ENCODE peak calls at places on chromosome 5, in four cellular contexts. C is ovary, D is stomach, N is GM12878. S is an unnamed sample. For H3K4me1 and H3K36me3, the result is how much of the 10 kb centered on the place peaks cover.

GRCh38 chr5:112049738-112050137 is 292.7 kb upstream of the NREP start:
- DNase-seq in C (no peak), D (no peak), N (no peak), S (no peak)

GRCh38 chr5:119036101-119036762 is 34.7 kb upstream of the DMXL1 start:
- DNase-seq in C (no peak), D (no peak), N (no peak), S (no peak)

GRCh38 chr5:172739385-172739784 is 31.6 kb downstream of the DUSP1 start:
- DNase-seq in C (no peak), D (no peak), N (no peak), S (no peak)

GRCh38 chr5:37792976-37793328 is 46.9 kb downstream of the GDNF start:
- DNase-seq in C (no peak), D (no peak), N (no peak), S (no peak)

GRCh38 chr5:58933891-58934628 is 351.2 kb downstream of the RAB3C start:
- DNase-seq in C (no peak), D (no peak), N (no peak), S (no peak)

GRCh38 chr5:1244976-1245375 is 19.8 kb downstream of the SLC6A18 start:
- DNase-seq in C (no peak), D (no peak), N (no peak), S (no peak)

GRCh38 chr5:168291281-168291960 is at the start of gene WWC1:
- DNase-seq in C (peak), D (peak), N (peak), S (no peak)

GRCh38 chr5:59104400-59105117 is 521.7 kb downstream of the RAB3C start:
- DNase-seq in C (no peak), D (no peak), N (no peak), S (no peak)

GRCh38 chr5:78726003-78726402 is 77.4 kb upstream of the LHFPL2 start:
- DNase-seq in C (no peak), D (no peak), N (no peak), S (no peak)

GRCh38 chr5:65544473-65544872 is 18.5 kb downstream of the CENPK start:
- DNase-seq in C (no peak), D (no peak), N (no peak), S (no peak)

GRCh38 chr5:143010335-143010734 is 240.2 kb downstream of the ARHGAP26 start:
- DNase-seq in C (no peak), D (no peak), N (no peak), S (no peak)

GRCh38 chr5:64161420-64161819 is 4.2 kb upstream of the RNF180 start:
- DNase-seq in C (no peak), D (no peak), N (no peak), S (no peak)

GRCh38 chr5:16561660-16562059 is 55.1 kb downstream of the RETREG1 start:
- DNase-seq in C (no peak), D (no peak), N (no peak), S (no peak)

GRCh38 chr5:112165897-112166737 is 253.0 kb downstream of the EPB41L4A start:
- DNase-seq in C (no peak), D (no peak), N (no peak), S (no peak)

GRCh38 chr5:133298447-133298846 is 246.6 kb downstream of the HSPA4 start:
- DNase-seq in C (no peak), D (no peak), N (no peak), S (no peak)

GRCh38 chr5:176536132-176536901 is 885 bp downstream of the RNF44 start:
- DNase-seq in C (peak), D (peak), N (no peak), S (peak)
- H3K4me1 ChIP-seq in C (under half), D (half or more), N (under half), S (half or more)

GRCh38 chr5:177539411-177539810 is 15.0 kb downstream of the FAM193B start:
- DNase-seq in C (no peak), D (no peak), N (no peak), S (no peak)
- H3K36me3 ChIP-seq in C (under half), D (half or more), N (under half), S (under half)

DNA sequence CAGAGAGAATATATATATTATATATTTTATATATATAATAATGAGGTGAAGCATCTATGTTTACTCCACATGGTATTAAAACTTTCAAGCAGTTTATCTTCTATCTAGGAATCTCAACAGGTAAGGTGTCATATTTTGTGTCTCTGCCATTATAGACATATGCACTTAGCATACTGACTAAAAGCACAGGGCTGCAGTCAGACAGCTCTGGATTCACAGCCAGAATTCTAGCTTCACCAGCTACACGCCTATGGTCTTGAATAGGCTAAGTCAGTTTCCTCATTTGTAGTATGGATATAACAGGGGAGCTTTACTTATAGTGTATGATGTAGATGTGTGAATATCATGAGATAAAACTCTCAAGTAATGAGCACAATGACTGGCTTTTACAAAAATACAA is 57.9 kb downstream of the FBN2 start:
- DNase-seq in C (no peak), D (no peak), N (no peak), S (no peak)
- TF ChIP-seq EP300 in C (no peak), D (no peak), N (no peak), S (no peak)

GRCh38 chr5:102226321-102226720 is 69.8 kb downstream of the SLCO4C1 start:
- DNase-seq in C (no peak), D (no peak), N (no peak), S (no peak)
- H3K4me1 ChIP-seq in C (under half), D (under half), N (under half), S (under half)

GRCh38 chr5:95899040-95899439 is 62.6 kb downstream of the ELL2 start:
- DNase-seq in C (no peak), D (no peak), N (no peak), S (no peak)

GRCh38 chr5:95899848-95900247 is 61.8 kb downstream of the ELL2 start:
- DNase-seq in C (no peak), D (no peak), N (no peak), S (no peak)

GRCh38 chr5:95895223-95895622 is 66.4 kb downstream of the ELL2 start:
- DNase-seq in C (no peak), D (no peak), N (no peak), S (no peak)

GRCh38 chr5:95892784-95893354 is 68.8 kb downstream of the ELL2 start:
- DNase-seq in C (no peak), D (peak), N (no peak), S (no peak)

GRCh38 chr5:95895771-95896170 is 65.9 kb downstream of the ELL2 start:
- DNase-seq in C (no peak), D (no peak), N (no peak), S (no peak)
- H3K36me3 ChIP-seq in C (under half), D (half or more), N (under half), S (half or more)

GRCh38 chr5:117691364-117691763 is 1116.7 kb upstream of the SEMA6A start:
- DNase-seq in C (no peak), D (no peak), N (no peak), S (no peak)
- TF ChIP-seq EP300 in C (no peak), D (no peak), N (no peak), S (no peak)

DNA sequence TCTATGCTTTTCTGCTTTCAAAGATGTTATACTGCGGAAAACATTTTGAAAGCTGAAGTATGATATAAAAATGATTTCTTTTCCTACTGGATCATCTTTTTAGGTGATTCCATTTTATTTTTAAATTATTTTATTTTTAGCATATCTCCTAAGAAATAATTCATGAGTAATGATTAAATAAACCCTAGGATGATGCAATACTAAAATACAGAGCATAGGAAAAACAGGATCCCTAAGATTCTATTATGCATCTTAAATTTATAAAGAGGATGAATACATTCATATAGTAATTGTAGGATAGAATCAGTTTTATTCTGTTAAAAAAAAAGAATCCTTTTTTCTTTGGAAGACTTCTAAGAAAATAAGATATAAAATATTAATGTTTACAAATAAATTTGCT is 10.9 kb downstream of the POLK start:
- DNase-seq in C (no peak), D (no peak), N (no peak), S (no peak)
- H3K4me1 ChIP-seq in C (under half), D (under half), N (under half), S (under half)

GRCh38 chr5:88183255-88183654 is 85.4 kb downstream of the TMEM161B start:
- DNase-seq in C (no peak), D (no peak), N (no peak), S (no peak)

GRCh38 chr5:88193896-88194295 is 74.7 kb downstream of the TMEM161B start:
- DNase-seq in C (no peak), D (no peak), N (no peak), S (no peak)

GRCh38 chr5:88190106-88190834 is 78.4 kb downstream of the TMEM161B start:
- DNase-seq in C (no peak), D (no peak), N (no peak), S (no peak)

GRCh38 chr5:88188458-88189132 is 80.0 kb downstream of the TMEM161B start:
- DNase-seq in C (no peak), D (no peak), N (no peak), S (no peak)
- H3K36me3 ChIP-seq in C (under half), D (under half), N (under half), S (under half)

GRCh38 chr5:10627185-10628115 is 63.6 kb downstream of the ANKRD33B start:
- DNase-seq in C (peak), D (peak), N (peak), S (peak)
- TF ChIP-seq EP300 in C (no peak), D (no peak), N (peak), S (no peak)

DNA sequence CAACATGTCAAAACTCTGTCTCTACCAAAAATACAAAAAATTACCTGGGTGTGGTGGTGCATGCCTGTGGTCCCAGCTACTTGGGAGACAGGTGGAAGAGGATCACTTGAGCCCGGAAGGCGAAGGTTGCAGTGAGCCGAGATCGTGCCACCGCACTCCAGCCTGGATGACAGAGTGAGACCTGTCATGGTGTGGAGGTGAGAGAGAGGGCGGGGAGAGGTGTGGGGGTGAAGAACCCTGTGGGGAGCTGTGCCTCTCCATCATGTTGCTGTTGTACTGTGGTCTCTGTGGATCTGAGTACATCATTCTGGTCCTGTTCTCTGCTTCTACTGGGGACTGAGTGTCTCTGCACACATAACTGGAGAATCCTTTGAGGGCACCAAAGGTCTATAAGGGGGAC is 11.3 kb upstream of the SLC34A1 start:
- DNase-seq in C (no peak), D (no peak), N (no peak), S (no peak)
- H3K4me1 ChIP-seq in C (under half), D (under half), N (under half), S (half or more)

S was measured in suprapubic skin.